ENCODE peak calls at places on chromosomes 16 and 17, in ten cellular contexts. T is dorsolateral prefrontal cortex; V is GM13976; B is GM20000; I is stimulated activated CD8-positive, alpha-beta memory T cell treated with anti-CD3 and anti-CD28 coated beads, Interleukin-12 subunit alpha, Interleukin-12 subunit beta, amount 100 ng/mL, for 4 hours; Z is esophagus squamous epithelium; P is fibroblast of gingiva; G is brain microvascular endothelial cell; D is cardiac fibroblast; W is stimulated activated effector memory CD8-positive, alpha-beta T cell treated with anti-CD3 and anti-CD28 coated beads, Interleukin-12 subunit alpha, Interleukin-12 subunit beta, amount 100 ng/mL, for 72 hours. A is an unnamed sample.
A peak's percentile ranks its signal among the peaks of the same experiment; 100 is the strongest.

GRCh38 chr16:75931970-75932369 is 205.7 kb upstream of the CPHXL start:
- DNase-seq in D (no peak), G (no peak), W (no peak), V (no peak), B (no peak), Z (no peak), P (no peak), I (no peak), T (no peak), A (no peak)

GRCh38 chr17:76447931-76448652 is 4.9 kb downstream of the UBE2O start:
- DNase-seq in I (no peak), P (no peak), V (no peak), W (no peak), G (peak; percentile 38), D (no peak), T (no peak), B (no peak), Z (no peak), A (peak; percentile 58)

GRCh38 chr17:4485676-4486646 is 12.7 kb upstream of the SPNS2 start:
- DNase-seq in G (no peak), D (no peak), V (no peak), Z (no peak), B (no peak), I (peak; percentile 38), W (peak; percentile 69), T (no peak), P (no peak), A (no peak)

GRCh38 chr17:20284018-20284417 is 183.3 kb downstream of the LGALS9B start:
- DNase-seq in Z (no peak), T (no peak), B (no peak), V (no peak), I (no peak), D (no peak), P (no peak), W (peak; percentile 22), G (no peak), A (peak; percentile 20)

GRCh38 chr16:24701521-24701951 is 27.9 kb upstream of the TNRC6A start:
- DNase-seq in B (no peak), W (no peak), V (no peak), D (peak; percentile 85), G (no peak), I (no peak), Z (no peak), T (no peak), P (peak; percentile 80), A (peak; percentile 68)

GRCh38 chr17:77284023-77284617 is 143.4 kb downstream of the SEC14L1 start:
- DNase-seq in P (no peak), G (no peak), W (no peak), V (no peak), D (no peak), Z (no peak), B (no peak), I (no peak), T (no peak), A (no peak)

GRCh38 chr17:21167303-21167702 is 40.5 kb downstream of the DHRS7B start:
- DNase-seq in I (no peak), W (no peak), B (no peak), D (peak; percentile 31), V (no peak), T (no peak), G (no peak), Z (no peak), P (peak; percentile 42), A (peak; percentile 85)

GRCh38 chr16:82456683-82457082 is 170.1 kb upstream of the CDH13 start:
- DNase-seq in W (peak; percentile 59), P (peak; percentile 27), B (peak; percentile 65), D (peak; percentile 54), Z (no peak), G (peak; percentile 40), I (no peak), T (no peak), V (peak; percentile 68), A (peak; percentile 81)

GRCh38 chr16:27980919-27981670 is 82.4 kb downstream of the GSG1L start:
- DNase-seq in G (no peak), I (no peak), Z (no peak), P (no peak), W (no peak), V (no peak), B (no peak), T (no peak), D (no peak), A (no peak)

GRCh38 chr17:48549909-48550308 is 5.0 kb upstream of the HOXB2 start:
- DNase-seq in T (no peak), B (no peak), I (no peak), G (no peak), P (no peak), V (no peak), Z (no peak), W (no peak), D (no peak), A (peak; percentile 81)

GRCh38 chr17:3944485-3945388 is 19.5 kb downstream of the ATP2A3 start:
- DNase-seq in D (peak; percentile 64), G (peak; percentile 10), Z (no peak), B (peak; percentile 82), W (peak; percentile 80), T (peak; percentile 57), I (no peak), V (peak; percentile 74), P (peak; percentile 44), A (peak; percentile 49)

GRCh38 chr17:32943647-32944191 is 15.8 kb downstream of the TMEM98 start:
- DNase-seq in P (peak; percentile 95), V (no peak), Z (no peak), W (no peak), D (peak; percentile 89), B (no peak), I (no peak), T (no peak), G (peak; percentile 47), A (peak; percentile 99)